ENCODE peak calls at places on chromosomes 3 and 15, in five cellular contexts. G is GM12865, J is left ventricle myocardium inferior, F is AG04450, I is cardiac muscle cell. A is an unnamed sample.

GRCh38 chr3:156131799-156132198 is 11.4 kb downstream of the KCNAB1 start:
- DNase-seq in G (no peak), F (no peak), I (no peak), J (no peak), A (no peak)

GRCh38 chr3:148389916-148390315 is 307.8 kb upstream of the AGTR1 start:
- DNase-seq in J (no peak), I (no peak), G (no peak), F (no peak), A (no peak)

GRCh38 chr3:185250247-185250646 is 3.6 kb downstream of the EHHADH start:
- DNase-seq in G (no peak), F (no peak), J (no peak), I (no peak), A (peak)

GRCh38 chr15:40906101-40906946 is 12.1 kb downstream of the VPS18 start:
- DNase-seq in J (peak), F (peak), I (peak), G (peak), A (peak)

GRCh38 chr3:99319961-99320360 is 318.4 kb upstream of the COL8A1 start:
- DNase-seq in I (no peak), G (no peak), J (no peak), F (peak), A (peak)

GRCh38 chr15:74302821-74303359 is 64.6 kb downstream of the CYP11A1 start:
- DNase-seq in J (no peak), F (no peak), I (peak), G (peak), A (peak)

GRCh38 chr3:48564022-48564421 is 441 bp upstream of the UCN2 start:
- DNase-seq in F (no peak), I (no peak), J (no peak), G (peak), A (peak)

GRCh38 chr3:184399410-184399809 is 19.6 kb downstream of the CHRD start:
- DNase-seq in J (no peak), G (no peak), F (peak), I (no peak), A (peak)

GRCh38 chr3:86960551-86960950 is 30.4 kb downstream of the VGLL3 start:
- DNase-seq in I (no peak), F (no peak), G (no peak), J (no peak), A (peak)

GRCh38 chr3:154126651-154127050 is 5.5 kb downstream of the ARHGEF26 start:
- DNase-seq in I (no peak), J (no peak), G (no peak), F (no peak), A (no peak)

GRCh38 chr3:17551333-17551732 is 191.1 kb downstream of the TBC1D5 start:
- DNase-seq in J (no peak), I (no peak), G (no peak), F (no peak), A (no peak)

GRCh38 chr15:68409736-68410370 is 22.1 kb downstream of the ITGA11 start:
- DNase-seq in J (no peak), F (no peak), G (no peak), I (no peak), A (no peak)

GRCh38 chr3:130582457-130583155 is 65.6 kb downstream of the COL6A6 start:
- DNase-seq in J (no peak), F (no peak), I (no peak), G (peak), A (no peak)

GRCh38 chr3:72386322-72386721 is 461.9 kb downstream of the SHQ1 start:
- DNase-seq in J (no peak), G (no peak), I (no peak), F (no peak), A (no peak)

GRCh38 chr3:167084566-167084965 is 295.5 kb downstream of the ZBBX start:
- DNase-seq in G (no peak), I (peak), F (no peak), J (no peak), A (no peak)

GRCh38 chr15:44489464-44489863 is 47.5 kb upstream of the EIF3J start:
- DNase-seq in I (no peak), J (no peak), F (peak), G (no peak), A (peak)

GRCh38 chr3:52049503-52049902 is 6.9 kb downstream of the DUSP7 start:
- DNase-seq in F (no peak), G (no peak), I (no peak), J (no peak), A (no peak)

GRCh38 chr3:52046186-52046913 is 10.0 kb downstream of the DUSP7 start:
- DNase-seq in G (no peak), I (no peak), F (peak), J (no peak), A (peak)

GRCh38 chr3:52047295-52047960 is 8.9 kb downstream of the DUSP7 start:
- DNase-seq in I (no peak), F (no peak), G (no peak), J (no peak), A (no peak)

GRCh38 chr3:52044869-52045616 is 11.3 kb downstream of the DUSP7 start:
- DNase-seq in I (no peak), G (no peak), F (no peak), J (no peak), A (no peak)

GRCh38 chr3:52046914-52047239 is 9.5 kb downstream of the DUSP7 start:
- DNase-seq in G (no peak), F (no peak), J (no peak), I (no peak), A (no peak)
- H3K4me3 ChIP-seq in G (no peak), F (no peak), J (no peak), I (no peak), A (no peak)

GRCh38 chr3:10992017-10992945 is at the start of gene SLC6A1:
- DNase-seq in J (no peak), F (no peak), G (no peak), I (peak), A (no peak)
- TF ChIP-seq CTCF in J (no peak), F (no peak), G (no peak), I (peak), A (peak)

GRCh38 chr3:65597952-65598413 is 440.7 kb downstream of the MAGI1 start:
- DNase-seq in I (no peak), G (no peak), F (no peak), J (no peak), A (no peak)
- H3K4me3 ChIP-seq in I (peak), G (no peak), F (peak), J (peak), A (no peak)

GRCh38 chr15:84886984-84887299 is 2.5 kb downstream of the SLC28A1 start:
- DNase-seq in G (no peak), F (no peak), I (no peak), J (no peak), A (no peak)

GRCh38 chr15:84886211-84886983 is 1.9 kb downstream of the SLC28A1 start:
- DNase-seq in G (no peak), I (no peak), F (no peak), J (no peak), A (no peak)

GRCh38 chr15:84883433-84883832 is 1.0 kb upstream of the SLC28A1 start:
- DNase-seq in F (no peak), G (no peak), I (no peak), J (no peak), A (no peak)

GRCh38 chr15:84881520-84881830 is 3.0 kb upstream of the SLC28A1 start:
- DNase-seq in I (no peak), F (no peak), J (no peak), G (no peak), A (no peak)

DNA sequence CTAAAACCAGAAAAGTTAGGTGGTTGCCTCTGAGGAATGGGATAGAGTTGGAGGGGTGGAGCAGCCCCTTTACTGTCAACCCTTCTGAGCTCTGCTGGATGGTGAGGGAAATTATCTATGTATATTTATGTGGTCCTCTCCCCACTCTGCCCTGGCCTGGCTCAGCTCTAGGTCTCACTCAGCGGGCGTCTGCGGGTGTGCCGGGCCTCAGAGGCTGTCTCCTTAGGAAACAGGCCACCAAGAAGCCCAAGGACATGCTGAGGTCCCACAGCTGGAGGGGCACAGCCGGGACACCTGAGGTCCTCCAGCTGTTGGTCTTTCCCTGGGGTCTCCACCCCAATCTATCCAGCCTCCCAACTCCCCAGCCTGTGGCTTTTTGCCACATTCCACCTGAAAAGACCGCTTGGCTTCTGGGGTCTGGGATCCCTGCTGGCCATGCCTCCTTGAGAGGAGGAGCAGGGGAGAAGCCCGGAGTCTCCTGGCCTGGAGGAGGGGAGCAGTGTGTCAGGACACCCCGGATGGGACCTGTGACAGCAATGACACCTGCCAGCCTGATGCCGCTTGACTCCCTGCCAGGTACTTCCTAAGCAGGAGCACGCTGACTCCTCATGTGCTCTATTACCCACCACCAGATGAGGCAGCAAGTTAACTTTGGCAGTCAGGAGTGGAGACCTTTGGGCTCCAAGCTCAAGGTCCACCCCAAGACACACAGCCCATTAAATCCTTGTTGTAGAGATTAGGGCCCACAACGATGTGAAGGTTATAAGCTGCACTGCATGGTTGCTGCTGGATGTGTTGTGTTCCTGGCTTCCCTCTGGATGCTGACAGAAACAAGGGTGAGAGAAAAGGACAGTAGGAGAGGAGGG is at the start of gene SLC28A1:
- DNase-seq in J (no peak), F (no peak), G (no peak), I (no peak), A (no peak)
- TF ChIP-seq CTCF in J (no peak), F (no peak), G (no peak), I (no peak), A (no peak)

GRCh38 chr3:187042874-187043458 is 96.3 kb downstream of the RPL39L start:
- DNase-seq in I (no peak), G (no peak), F (no peak), J (no peak), A (no peak)

GRCh38 chr3:187044206-187044605 is 95.1 kb downstream of the RPL39L start:
- DNase-seq in I (no peak), J (peak), G (peak), F (no peak), A (no peak)

GRCh38 chr3:187046033-187046432 is 93.3 kb downstream of the RPL39L start:
- DNase-seq in J (no peak), I (no peak), F (no peak), G (no peak), A (no peak)

GRCh38 chr3:187042062-187042745 is 97.1 kb downstream of the RPL39L start:
- DNase-seq in I (no peak), F (no peak), J (no peak), G (no peak), A (no peak)

DNA sequence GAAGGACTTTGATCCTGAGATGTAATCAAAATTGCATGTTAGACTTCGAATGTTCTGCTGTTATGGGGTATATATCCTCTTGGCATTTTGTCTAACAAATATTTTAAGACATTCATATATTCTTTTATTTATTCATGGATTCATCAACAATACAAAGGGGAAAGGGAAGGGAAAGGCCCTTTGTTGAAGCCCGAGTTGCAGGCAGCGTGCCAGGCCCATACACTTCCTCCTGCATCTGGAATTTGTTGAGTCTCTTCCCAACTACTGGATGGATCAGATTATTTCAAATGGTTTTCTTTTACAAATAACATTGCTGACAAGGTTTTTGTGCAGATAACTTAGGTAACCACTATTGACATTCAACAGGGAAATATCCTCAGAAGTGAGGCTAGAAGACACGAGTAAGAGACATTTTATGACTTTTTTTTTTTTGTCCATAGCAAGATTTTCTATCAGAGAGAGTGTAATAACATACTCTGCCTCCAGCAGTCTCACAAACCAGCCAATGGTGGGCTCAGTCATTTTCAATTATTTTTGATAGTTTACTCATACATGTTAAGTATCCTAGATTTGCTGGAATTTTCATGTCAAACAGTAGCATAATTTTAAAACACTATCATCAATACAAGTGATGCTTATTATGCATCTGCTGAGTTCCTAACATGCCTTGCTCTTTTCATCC is 94.3 kb downstream of the RPL39L start:
- DNase-seq in J (peak), I (no peak), G (no peak), F (no peak), A (no peak)
- H3K4me3 ChIP-seq in J (no peak), I (no peak), G (no peak), F (no peak), A (no peak)

GRCh38 chr3:128009952-128010846 is 42.0 kb upstream of the SEC61A1 start:
- DNase-seq in G (no peak), J (no peak), F (no peak), I (no peak), A (peak)
- TF ChIP-seq CTCF in G (no peak), J (no peak), F (no peak), I (no peak), A (peak)

GRCh38 chr15:56608993-56609392 is 124.3 kb downstream of the ZNF280D start:
- DNase-seq in I (no peak), G (peak), F (no peak), J (no peak), A (no peak)
- H3K4me3 ChIP-seq in I (no peak), G (no peak), F (no peak), J (no peak), A (no peak)

GRCh38 chr3:191328963-191329653 is at the start of gene CCDC50:
- DNase-seq in G (peak), J (peak), F (no peak), I (peak), A (peak)
- TF ChIP-seq CTCF in G (no peak), J (peak), F (no peak), I (no peak), A (no peak)

GRCh38 chr15:64246364-64247189 is 83.8 kb upstream of the PPIB start:
- DNase-seq in F (peak), J (no peak), I (no peak), G (peak), A (peak)
- H3K4me3 ChIP-seq in F (no peak), J (no peak), I (no peak), G (no peak), A (no peak)